ENCODE peak calls at places on chromosomes 5 and 9, in seven cellular contexts. J, M, U, D, L, V and P are unnamed samples.
A peak's percentile ranks its signal among the peaks of the same experiment; 100 is the strongest.

GRCh38 chr9:116286287-116286686 is 132.7 kb downstream of the PAPPA start:
- DNase-seq in J (peak; percentile 92), M (no peak), U (no peak), D (peak; percentile 89), L (no peak), V (no peak), P (no peak)

GRCh38 chr5:68041293-68041692 is 174.3 kb upstream of the PIK3R1 start:
- DNase-seq in J (no peak), M (no peak), U (no peak), D (no peak), L (no peak), V (no peak), P (no peak)

GRCh38 chr5:76801159-76801802 is 17.5 kb upstream of the F2RL1 start:
- DNase-seq in J (no peak), M (peak; percentile 39), U (peak; percentile 83), D (no peak), L (no peak), V (no peak), P (peak; percentile 88)

GRCh38 chr9:69293186-69293585 is 31.8 kb upstream of the ENTREP1 start:
- DNase-seq in J (no peak), M (peak; percentile 6), U (peak; percentile 53), D (no peak), L (no peak), V (peak; percentile 35), P (no peak)

GRCh38 chr9:73090214-73090613 is 61.5 kb upstream of the ANXA1 start:
- DNase-seq in J (no peak), M (no peak), U (no peak), D (no peak), L (no peak), V (no peak), P (no peak)

GRCh38 chr9:85224729-85225128 is 517.0 kb downstream of the AGTPBP1 start:
- DNase-seq in J (no peak), M (no peak), U (peak; percentile 33), D (no peak), L (no peak), V (no peak), P (peak; percentile 93)

GRCh38 chr5:111869681-111870080 is 112.7 kb upstream of the NREP start:
- DNase-seq in J (no peak), M (no peak), U (no peak), D (no peak), L (no peak), V (no peak), P (peak; percentile 77)

GRCh38 chr5:152542741-152543140 is 137.7 kb upstream of the NMUR2 start:
- DNase-seq in J (peak; percentile 80), M (no peak), U (peak; percentile 25), D (peak; percentile 74), L (no peak), V (no peak), P (peak; percentile 43)

GRCh38 chr5:125798311-125798710 is 624.9 kb upstream of the GRAMD2B start:
- DNase-seq in J (peak; percentile 38), M (no peak), U (peak; percentile 58), D (peak; percentile 40), L (no peak), V (peak; percentile 56), P (peak; percentile 32)

GRCh38 chr9:137947012-137947411 is 69.4 kb downstream of the CACNA1B start:
- DNase-seq in J (no peak), M (no peak), U (no peak), D (no peak), L (no peak), V (no peak), P (no peak)

GRCh38 chr5:134567651-134568338 is 42.3 kb downstream of the JADE2 start:
- DNase-seq in J (no peak), M (peak; percentile 28), U (no peak), D (no peak), L (no peak), V (no peak), P (peak; percentile 84)

GRCh38 chr9:36136894-36137391 is 410 bp downstream of the GLIPR2 start:
- DNase-seq in J (peak; percentile 47), M (no peak), U (no peak), D (peak; percentile 51), L (peak; percentile 58), V (no peak), P (peak; percentile 47)

GRCh38 chr9:125904155-125904841 is 157.1 kb downstream of the PBX3 start:
- DNase-seq in J (no peak), M (no peak), U (peak; percentile 70), D (no peak), L (no peak), V (no peak), P (no peak)

GRCh38 chr5:55220433-55221185 is 6.5 kb downstream of the MCIDAS start:
- DNase-seq in J (peak; percentile 83), M (no peak), U (no peak), D (peak; percentile 67), L (peak; percentile 56), V (no peak), P (peak; percentile 58)

GRCh38 chr9:4904322-4905134 is 80.5 kb upstream of the JAK2 start:
- DNase-seq in J (no peak), M (no peak), U (peak; percentile 89), D (no peak), L (no peak), V (no peak), P (peak; percentile 79)

DNA sequence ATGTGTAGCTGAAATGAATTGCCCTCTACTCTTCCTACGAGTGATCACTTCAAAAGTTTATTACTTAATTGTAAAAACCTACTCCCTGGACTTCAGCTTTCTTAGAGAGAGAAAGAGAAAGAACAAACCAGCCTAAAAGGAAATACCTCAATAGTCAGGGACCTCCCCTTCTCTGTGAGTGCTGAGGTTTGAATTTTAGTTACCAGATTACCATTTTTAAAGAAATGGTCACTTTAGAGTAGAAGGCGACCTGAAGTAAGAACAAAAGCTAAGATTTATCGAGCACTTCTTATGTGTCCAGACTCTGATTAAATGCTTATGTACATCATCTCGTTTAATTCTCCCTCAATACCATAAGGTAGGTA is 11.3 kb downstream of the RAPGEF1 start:
- DNase-seq in J (no peak), M (no peak), U (no peak), D (no peak), L (no peak), V (peak; percentile 73), P (no peak)
- H3F3A ChIP-seq in J (no peaks in the 10 kb centered on the region), M (peaks cover 12% of the 10 kb centered on the region), U (no peaks in the 10 kb centered on the region), D (no peaks in the 10 kb centered on the region), L (peaks cover 1% of the 10 kb centered on the region), V (peaks cover 56% of the 10 kb centered on the region), P (peaks cover 40% of the 10 kb centered on the region)

DNA sequence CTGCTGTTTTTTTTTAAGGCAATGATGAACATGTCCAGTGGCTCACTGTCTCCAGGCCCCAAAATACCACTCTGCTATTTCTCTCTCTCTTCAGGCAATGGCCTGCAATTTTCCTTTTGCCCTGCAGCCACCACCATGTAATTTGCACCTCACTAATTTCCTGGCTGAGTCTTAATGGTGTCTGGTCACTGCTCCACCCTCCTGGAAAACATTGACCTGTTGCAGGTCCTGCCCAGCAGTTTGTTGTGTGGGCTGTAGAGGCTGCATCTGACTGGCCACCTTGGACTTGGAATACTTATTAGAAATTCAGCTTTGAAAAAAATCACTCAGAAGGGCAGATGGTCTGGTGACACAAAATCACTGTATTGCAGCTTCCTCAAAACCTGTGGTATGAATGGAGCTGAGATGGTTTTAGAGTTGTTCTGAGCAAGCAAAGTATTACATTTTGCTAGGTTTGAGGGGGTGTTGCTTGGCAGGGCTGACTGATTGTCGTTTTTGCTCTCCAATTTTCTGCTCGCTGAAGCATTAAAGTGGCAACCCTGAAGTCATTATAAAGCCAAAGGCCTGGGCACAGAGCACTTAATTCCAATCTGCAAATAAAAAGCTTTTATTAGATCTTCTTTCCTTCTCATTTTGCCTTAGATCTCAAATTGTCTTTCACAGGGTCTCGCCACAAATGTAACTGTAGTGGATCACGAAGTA is 134.8 kb downstream of the TMEM174 start:
- DNase-seq in J (no peak), M (no peak), U (no peak), D (no peak), L (no peak), V (no peak), P (no peak)
- H3F3A ChIP-seq in J (peaks cover 12% of the 10 kb centered on the region), M (no peaks in the 10 kb centered on the region), U (no peaks in the 10 kb centered on the region), D (peaks cover 24% of the 10 kb centered on the region), L (peaks cover 29% of the 10 kb centered on the region), V (no peaks in the 10 kb centered on the region), P (peaks cover 25% of the 10 kb centered on the region)

DNA sequence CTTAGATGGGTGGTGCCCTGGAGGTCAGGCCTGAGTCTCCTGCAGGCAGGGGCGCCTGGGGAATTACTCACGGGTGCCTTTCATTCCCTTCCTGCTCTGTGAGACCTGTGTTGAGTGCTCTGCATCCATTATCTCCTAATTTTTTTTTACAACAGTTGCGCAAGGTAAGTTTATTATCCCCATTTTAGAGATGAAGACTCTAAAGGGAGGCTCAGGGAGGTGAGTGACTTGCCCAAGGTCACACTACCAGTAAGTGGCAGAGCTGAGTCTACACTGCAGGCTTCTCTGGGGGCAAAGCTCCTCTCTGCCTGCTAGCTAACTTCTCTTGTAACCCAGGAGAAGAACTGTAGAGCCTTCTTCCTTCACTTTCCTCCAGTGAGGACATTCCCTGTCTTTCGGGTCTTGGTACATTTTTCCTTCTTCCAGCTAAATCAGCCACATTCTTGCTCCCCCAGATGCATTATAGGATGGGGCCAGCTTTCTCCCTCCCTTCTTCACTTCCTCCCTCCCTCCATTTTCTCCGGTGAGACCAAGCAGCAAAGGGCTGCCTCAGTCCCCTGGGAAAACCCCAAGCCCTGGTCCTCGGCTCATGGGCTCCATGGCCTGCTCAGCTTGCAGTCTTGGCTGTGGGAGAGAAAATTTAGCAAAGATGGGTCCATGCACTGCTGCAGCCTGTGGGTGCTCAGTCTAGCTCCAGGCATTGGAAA is 1.8 kb downstream of the PRR7 start:
- DNase-seq in J (no peak), M (no peak), U (no peak), D (no peak), L (no peak), V (no peak), P (no peak)
- H3F3A ChIP-seq in J (peaks cover 35% of the 10 kb centered on the region), M (peaks cover 47% of the 10 kb centered on the region), U (peaks cover 7% of the 10 kb centered on the region), D (peaks cover 53% of the 10 kb centered on the region), L (peaks cover 21% of the 10 kb centered on the region), V (peaks cover 30% of the 10 kb centered on the region), P (peaks cover 21% of the 10 kb centered on the region)

DNA sequence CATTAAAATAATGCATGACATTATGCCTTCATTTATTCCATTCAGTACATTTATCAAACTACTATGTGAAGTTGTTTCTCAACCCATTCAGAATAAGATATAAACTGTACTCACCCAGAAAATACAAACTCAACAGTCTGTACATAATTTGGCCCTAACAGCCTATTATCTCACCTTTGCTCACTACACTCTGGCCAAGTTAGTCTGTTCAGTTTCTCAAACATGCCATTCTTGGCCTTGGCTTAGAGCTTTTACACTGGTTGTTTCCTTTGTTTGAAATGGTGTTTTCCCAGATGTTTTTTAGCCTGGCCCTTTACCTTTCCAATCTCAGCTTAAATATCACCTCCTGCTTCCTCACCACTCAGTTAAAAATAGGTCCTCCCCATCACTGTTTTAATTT is 13.6 kb downstream of the CDC42SE2 start:
- DNase-seq in J (no peak), M (no peak), U (no peak), D (no peak), L (no peak), V (no peak), P (no peak)
- H3F3A ChIP-seq in J (peaks cover 6% of the 10 kb centered on the region), M (peaks cover 49% of the 10 kb centered on the region), U (no peaks in the 10 kb centered on the region), D (peaks cover 11% of the 10 kb centered on the region), L (peaks cover 24% of the 10 kb centered on the region), V (peaks cover 47% of the 10 kb centered on the region), P (peaks cover 3% of the 10 kb centered on the region)